ENCODE peak calls at places on chromosomes 16 and 17, in eight cellular contexts. F, H, S, W, X, R, O and C are unnamed samples.

GRCh38 chr17:7548585-7549400 is at the start of gene TNFSF12:
- DNase-seq in F (no peak), H (peak), S (peak), W (no peak), X (peak), R (no peak), O (peak), C (peak)

GRCh38 chr16:57694556-57695377 is at the start of gene DRC7:
- DNase-seq in F (peak), H (peak), S (no peak), W (no peak), X (peak), R (peak), O (no peak), C (peak)

GRCh38 chr17:32903774-32904673 is 23.9 kb upstream of the TMEM98 start:
- DNase-seq in F (no peak), H (no peak), S (no peak), W (no peak), X (no peak), R (no peak), O (no peak), C (no peak)

GRCh38 chr16:67151431-67152097 is 766 bp upstream of the B3GNT9 start:
- DNase-seq in F (no peak), H (no peak), S (no peak), W (no peak), X (no peak), R (no peak), O (no peak), C (no peak)

GRCh38 chr17:76081295-76082210 is 2.6 kb downstream of the ZACN start:
- DNase-seq in F (no peak), H (no peak), S (peak), W (no peak), X (no peak), R (no peak), O (no peak), C (no peak)

GRCh38 chr16:88783391-88784073 is 1.5 kb downstream of the PIEZO1 start:
- DNase-seq in F (peak), H (no peak), S (peak), W (no peak), X (peak), R (no peak), O (peak), C (no peak)

GRCh38 chr16:29729116-29729521 is 16.7 kb downstream of the C16orf54 start:
- DNase-seq in F (peak), H (no peak), S (peak), W (peak), X (peak), R (peak), O (no peak), C (no peak)

GRCh38 chr16:68529931-68530667 is 9.0 kb upstream of the ZFP90 start:
- DNase-seq in F (peak), H (peak), S (peak), W (peak), X (peak), R (peak), O (peak), C (peak)

GRCh38 chr16:85004587-85005205 is 6.6 kb downstream of the ZDHHC7 start:
- DNase-seq in F (peak), H (no peak), S (peak), W (peak), X (peak), R (no peak), O (peak), C (no peak)

GRCh38 chr16:77555781-77556180 is 120.9 kb upstream of the ADAMTS18 start:
- DNase-seq in F (no peak), H (no peak), S (no peak), W (no peak), X (no peak), R (no peak), O (no peak), C (no peak)

GRCh38 chr17:62859146-62859545 is 51.0 kb upstream of the MARCHF10 start:
- DNase-seq in F (no peak), H (no peak), S (no peak), W (no peak), X (peak), R (no peak), O (no peak), C (peak)

GRCh38 chr17:82876602-82877391 is 37.0 kb upstream of the ZNF750 start:
- DNase-seq in F (peak), H (peak), S (peak), W (peak), X (peak), R (peak), O (peak), C (no peak)

GRCh38 chr16:87238371-87238715 is 78.8 kb downstream of the C16orf95 start:
- DNase-seq in F (no peak), H (no peak), S (no peak), W (no peak), X (no peak), R (no peak), O (no peak), C (no peak)

GRCh38 chr17:50560185-50560824 is at the start of gene CACNA1G:
- DNase-seq in F (peak), H (peak), S (peak), W (peak), X (peak), R (peak), O (peak), C (peak)

GRCh38 chr17:9225305-9226101 is 204.2 kb downstream of the NTN1 start:
- DNase-seq in F (no peak), H (no peak), S (no peak), W (no peak), X (peak), R (no peak), O (no peak), C (no peak)
- TF ChIP-seq CTCF in F (no peak), H (no peak), S (no peak), W (peak), X (peak), R (no peak), O (no peak), C (no peak)

DNA sequence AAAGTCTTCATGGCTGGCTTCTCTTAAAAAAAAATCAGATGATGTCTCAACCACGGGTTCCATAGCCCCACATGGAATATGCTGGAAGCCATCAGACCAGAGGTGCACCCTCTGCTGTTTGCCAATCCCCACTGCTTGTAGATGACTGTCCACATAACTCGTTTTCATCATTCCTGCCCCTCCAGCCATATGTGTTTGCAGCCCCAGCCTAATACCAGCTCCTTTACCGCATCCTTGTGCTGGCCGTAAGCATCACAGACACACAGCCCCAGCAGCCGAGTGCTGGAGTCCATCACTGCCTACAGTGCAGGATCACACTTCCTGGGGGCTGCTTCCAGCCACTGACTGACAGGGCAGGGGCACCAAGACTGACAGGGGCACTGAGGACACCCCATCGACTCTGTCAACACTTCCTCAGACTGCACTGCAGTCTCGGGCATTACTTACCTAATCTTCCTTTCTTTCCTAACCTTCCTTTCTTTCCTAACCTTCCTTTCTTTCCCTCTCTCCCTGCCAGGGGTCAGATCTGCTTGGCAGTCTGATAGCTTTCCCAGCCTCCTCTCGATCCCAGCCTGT is 5.0 kb downstream of the RCVRN start:
- DNase-seq in F (no peak), H (no peak), S (no peak), W (no peak), X (peak), R (no peak), O (no peak), C (no peak)
- H3K4me3 ChIP-seq in F (no peak), H (no peak), S (no peak), W (no peak), X (no peak), R (no peak), O (no peak), C (no peak)

DNA sequence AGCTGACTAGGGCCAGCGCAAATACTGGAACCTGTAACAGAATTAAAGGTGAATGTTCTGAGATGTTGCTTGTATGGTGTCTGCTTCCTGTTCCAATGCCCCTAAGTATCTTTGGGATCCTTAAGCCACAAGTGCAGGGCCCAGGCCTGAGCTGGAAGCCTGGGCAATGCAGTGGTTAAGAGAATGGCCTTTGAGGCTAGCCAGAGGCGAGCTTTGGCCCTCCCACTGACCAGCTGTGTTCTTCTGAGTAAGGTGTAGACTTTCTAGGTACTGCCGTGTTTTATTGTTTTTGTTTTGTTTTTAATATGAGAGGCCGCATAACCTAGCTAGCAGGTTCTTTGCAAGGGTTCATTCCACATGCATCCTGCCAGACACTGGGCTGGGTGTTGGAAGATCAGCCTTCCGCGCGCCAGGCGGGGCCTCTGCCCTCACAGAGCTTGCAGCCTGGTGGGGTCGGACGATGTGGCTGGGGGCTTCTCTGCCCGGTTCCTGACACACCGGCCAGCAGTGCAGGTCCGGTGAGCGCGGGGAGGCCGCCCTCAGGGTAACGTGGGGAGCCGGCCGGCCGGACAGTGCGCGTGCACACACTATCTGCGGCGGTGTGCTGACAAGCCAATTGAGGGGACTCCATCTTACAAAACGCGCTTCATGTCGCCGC is 556 bp upstream of the MLX start:
- DNase-seq in F (no peak), H (peak), S (no peak), W (no peak), X (no peak), R (no peak), O (no peak), C (no peak)
- H3K27ac ChIP-seq in F (no peak), H (peak), S (peak), W (peak), X (peak), R (peak), O (peak), C (peak)

GRCh38 chr17:81120695-81121621 is 44.3 kb upstream of the PVALEF start:
- DNase-seq in F (no peak), H (no peak), S (no peak), W (no peak), X (no peak), R (no peak), O (no peak), C (no peak)
- TF ChIP-seq CTCF in F (no peak), H (no peak), S (no peak), W (no peak), X (no peak), R (no peak), O (no peak), C (no peak)

GRCh38 chr16:53089434-53090270 is 34.9 kb downstream of the CHD9 start:
- DNase-seq in F (no peak), H (no peak), S (no peak), W (no peak), X (peak), R (no peak), O (no peak), C (no peak)

GRCh38 chr16:53093162-53093744 is 38.5 kb downstream of the CHD9 start:
- DNase-seq in F (no peak), H (no peak), S (no peak), W (no peak), X (no peak), R (no peak), O (no peak), C (no peak)

GRCh38 chr16:53090271-53090590 is 35.4 kb downstream of the CHD9 start:
- DNase-seq in F (no peak), H (no peak), S (no peak), W (no peak), X (no peak), R (no peak), O (no peak), C (no peak)

GRCh38 chr16:53091508-53092211 is 36.9 kb downstream of the CHD9 start:
- DNase-seq in F (peak), H (peak), S (no peak), W (peak), X (peak), R (no peak), O (peak), C (peak)

GRCh38 chr16:53090591-53091507 is 36.1 kb downstream of the CHD9 start:
- DNase-seq in F (peak), H (peak), S (peak), W (peak), X (peak), R (no peak), O (peak), C (peak)
- H3K4me3 ChIP-seq in F (no peak), H (no peak), S (no peak), W (peak), X (no peak), R (no peak), O (no peak), C (peak)

GRCh38 chr17:41797377-41797776 is 10.9 kb upstream of the JUP start:
- DNase-seq in F (no peak), H (no peak), S (no peak), W (no peak), X (no peak), R (no peak), O (no peak), C (no peak)

GRCh38 chr17:41794603-41794975 is 8.1 kb upstream of the JUP start:
- DNase-seq in F (no peak), H (no peak), S (no peak), W (no peak), X (no peak), R (no peak), O (no peak), C (no peak)

GRCh38 chr17:41793749-41794602 is 7.5 kb upstream of the JUP start:
- DNase-seq in F (no peak), H (no peak), S (no peak), W (no peak), X (peak), R (no peak), O (no peak), C (peak)

GRCh38 chr17:41796066-41796895 is 9.8 kb upstream of the JUP start:
- DNase-seq in F (peak), H (no peak), S (no peak), W (no peak), X (no peak), R (no peak), O (no peak), C (peak)

GRCh38 chr17:41792835-41793748 is 6.6 kb upstream of the JUP start:
- DNase-seq in F (peak), H (peak), S (peak), W (no peak), X (peak), R (peak), O (peak), C (peak)
- H3K27ac ChIP-seq in F (peak), H (peak), S (peak), W (peak), X (peak), R (peak), O (peak), C (peak)

DNA sequence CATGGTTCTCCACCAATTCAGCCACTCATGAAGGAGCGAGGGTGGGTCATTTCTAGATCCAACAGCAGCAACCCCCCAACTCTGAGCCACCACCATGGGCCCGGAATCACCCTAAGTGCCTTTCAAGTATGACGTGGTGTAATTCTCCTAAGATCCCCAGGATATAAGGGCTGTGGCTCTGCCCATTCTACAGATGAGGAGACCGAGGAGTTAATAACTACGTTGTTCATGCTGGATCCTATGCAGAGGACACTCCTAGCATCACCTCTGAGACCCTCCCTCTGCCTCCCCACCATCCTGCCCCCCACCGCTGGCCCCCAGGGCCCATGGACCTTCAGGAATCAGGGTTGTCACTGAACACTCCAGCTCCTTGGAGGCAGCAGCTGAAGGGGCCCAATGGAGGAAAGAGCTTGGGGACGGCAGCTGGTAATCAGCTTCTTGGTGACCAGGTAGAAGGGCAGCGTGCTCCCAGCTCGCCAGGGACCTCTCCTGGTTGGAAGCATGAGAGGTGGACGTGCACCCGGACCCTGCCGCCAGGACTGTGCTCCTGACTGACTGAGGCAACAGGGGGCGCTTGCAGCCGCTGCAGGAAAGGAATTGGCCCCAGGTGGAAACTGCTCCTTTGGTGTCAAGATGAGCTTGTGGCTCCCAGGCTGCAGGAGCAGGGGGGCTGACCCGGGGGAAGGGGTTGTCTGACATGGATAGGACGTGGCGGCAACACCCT is 28.2 kb upstream of the CACNG1 start:
- DNase-seq in F (no peak), H (no peak), S (no peak), W (no peak), X (no peak), R (no peak), O (no peak), C (no peak)
- TF ChIP-seq CTCF in F (no peak), H (no peak), S (no peak), W (no peak), X (no peak), R (peak), O (no peak), C (no peak)